ENCODE peak calls at places on chromosome 20, in eight cellular contexts. E is CD8-positive, alpha-beta T cell; B is tibial artery; W is Peyer's patch; U is cardiac fibroblast; I is mucosa of descending colon; M is CD4-positive, alpha-beta T cell; H is GM10248. V is an unnamed sample.

GRCh38 chr20:14259691-14260090 is 77.7 kb downstream of the FLRT3 start:
- DNase-seq in E (no peak), B (no peak), W (no peak), U (no peak), I (no peak), M (no peak), H (no peak), V (no peak)

GRCh38 chr20:3174442-3175263 is 1.3 kb upstream of the LZTS3 start:
- DNase-seq in E (no peak), B (no peak), W (no peak), U (peak), I (no peak), M (no peak), H (no peak), V (no peak)

GRCh38 chr20:1567392-1568165 is 10.1 kb upstream of the SIRPD start:
- DNase-seq in E (no peak), B (no peak), W (no peak), U (peak), I (no peak), M (no peak), H (no peak), V (no peak)

GRCh38 chr20:57829336-57829735 is 119.5 kb upstream of the PMEPA1 start:
- DNase-seq in E (no peak), B (no peak), W (no peak), U (no peak), I (no peak), M (no peak), H (no peak), V (no peak)

GRCh38 chr20:32975698-32976674 is 28.2 kb downstream of the SUN5 start:
- DNase-seq in E (peak), B (no peak), W (peak), U (no peak), I (no peak), M (no peak), H (peak), V (no peak)

GRCh38 chr20:57464642-57465211 is 60.2 kb downstream of the CTCFL start:
- DNase-seq in E (no peak), B (no peak), W (no peak), U (peak), I (no peak), M (no peak), H (no peak), V (no peak)

GRCh38 chr20:9488063-9488462 is 26.3 kb upstream of the LAMP5 start:
- DNase-seq in E (no peak), B (no peak), W (no peak), U (no peak), I (no peak), M (no peak), H (no peak), V (no peak)

GRCh38 chr20:63696628-63697356 is at the start of gene TNFRSF6B:
- DNase-seq in E (no peak), B (peak), W (no peak), U (no peak), I (peak), M (no peak), H (no peak), V (no peak)

DNA sequence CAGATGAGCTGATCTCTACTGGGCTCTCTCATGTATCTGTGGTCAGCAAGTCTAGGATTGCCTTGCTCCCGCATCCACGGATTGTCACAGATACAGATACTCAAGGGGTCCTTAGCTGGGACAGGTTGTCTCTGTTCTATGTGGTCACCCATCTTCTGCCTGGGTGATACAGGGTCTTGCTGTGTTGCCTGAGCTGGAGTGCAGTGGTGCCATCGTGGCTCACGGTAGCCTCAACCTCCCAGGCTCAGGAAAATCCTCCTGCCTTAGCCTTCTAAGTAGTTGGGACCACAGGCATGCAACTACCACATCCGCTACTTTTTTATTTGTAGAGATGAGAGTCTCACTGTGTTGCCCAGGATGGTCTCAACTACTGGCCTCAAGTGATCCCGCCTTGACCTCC is 72.5 kb upstream of the ZNF217 start:
- DNase-seq in E (no peak), B (no peak), W (no peak), U (no peak), I (no peak), M (no peak), H (no peak), V (no peak)
- TF ChIP-seq CTCF in E (no peak), B (no peak), W (no peak), U (no peak), I (no peak), M (no peak), H (no peak), V (no peak)

DNA sequence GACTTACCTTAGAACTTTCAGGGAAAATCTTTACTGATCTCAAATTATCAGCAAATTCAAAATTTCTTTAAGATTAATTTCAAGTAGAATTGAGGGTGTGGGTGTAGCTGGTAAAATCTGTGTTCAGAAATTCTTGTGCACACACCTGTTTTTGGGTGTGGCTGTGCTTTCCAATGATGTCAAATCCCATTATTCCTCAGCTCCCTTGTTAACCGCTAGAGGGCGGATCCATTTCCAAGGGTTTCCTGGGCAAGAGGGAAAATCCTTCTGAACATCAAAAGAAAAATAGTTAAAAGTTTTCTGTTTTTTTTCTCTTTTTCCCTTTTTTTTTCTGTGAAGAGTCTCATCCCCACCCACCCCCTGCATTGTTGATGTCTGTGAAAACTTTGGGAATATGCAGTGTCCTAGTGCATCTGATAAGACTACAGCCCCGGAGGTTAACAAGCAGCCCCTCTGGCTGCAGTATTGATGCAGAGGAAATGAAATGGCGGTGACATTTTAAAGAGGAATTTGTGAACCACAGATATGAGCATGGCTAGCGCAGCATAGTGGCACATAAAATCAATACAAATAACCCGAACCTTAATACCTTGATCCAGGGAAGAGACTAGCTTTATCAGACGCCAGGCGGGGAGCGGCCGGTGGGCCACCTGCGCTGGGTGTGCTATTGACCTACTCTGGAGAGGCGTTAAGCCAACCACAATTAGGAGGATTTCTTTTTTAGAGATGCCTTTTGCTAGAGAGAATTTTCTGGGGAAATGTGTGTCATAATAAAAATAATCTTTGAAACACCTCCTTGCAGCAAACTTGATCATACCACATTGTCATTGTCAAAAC is 130.9 kb downstream of the FOXA2 start:
- DNase-seq in E (no peak), B (no peak), W (peak), U (peak), I (no peak), M (no peak), H (no peak), V (no peak)
- TF ChIP-seq CTCF in E (no peak), B (peak), W (peak), U (peak), I (peak), M (no peak), H (no peak), V (peak)

DNA sequence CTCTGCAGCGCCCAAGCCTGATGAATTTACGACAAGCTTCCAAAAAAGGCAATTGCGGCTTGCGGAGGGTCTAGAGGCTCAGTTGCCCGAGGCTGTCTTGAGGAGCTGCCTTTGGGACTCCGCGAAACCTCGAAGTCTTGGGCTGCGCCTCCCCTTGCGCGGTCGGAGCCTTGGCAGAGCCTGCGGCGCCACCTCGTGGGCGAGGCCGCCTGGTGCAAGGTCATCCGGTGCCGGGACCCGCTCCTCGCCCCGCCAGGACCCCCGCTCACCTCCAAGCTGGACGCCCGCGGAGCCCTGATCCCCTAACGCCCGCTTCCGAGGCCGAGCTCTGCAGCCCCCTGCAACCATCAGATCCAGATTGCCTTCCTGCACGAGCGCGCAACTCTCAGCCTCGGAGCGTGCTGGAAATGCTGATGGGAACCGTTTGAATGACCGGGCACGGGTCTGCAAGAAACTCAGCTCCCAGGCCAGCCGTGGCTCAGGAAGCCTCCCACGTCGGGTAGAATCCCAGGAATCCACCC is 14.9 kb upstream of the FAM210B start:
- DNase-seq in E (peak), B (no peak), W (no peak), U (peak), I (peak), M (peak), H (peak), V (peak)
- TF ChIP-seq CTCF in E (peak), B (peak), W (peak), U (peak), I (peak), M (peak), H (peak), V (peak)

GRCh38 chr20:60224914-60225313 is 266.7 kb downstream of the CDH26 start:
- DNase-seq in E (no peak), B (no peak), W (no peak), U (peak), I (no peak), M (no peak), H (no peak), V (peak)
- TF ChIP-seq CTCF in E (no peak), B (no peak), W (no peak), U (peak), I (no peak), M (no peak), H (peak), V (peak)

GRCh38 chr20:50456452-50457324 is 53.5 kb upstream of the PTPN1 start:
- DNase-seq in E (no peak), B (no peak), W (no peak), U (no peak), I (no peak), M (no peak), H (no peak), V (no peak)
- TF ChIP-seq CTCF in E (no peak), B (no peak), W (no peak), U (peak), I (no peak), M (no peak), H (no peak), V (no peak)